ENCODE peak calls at places on chromosomes 5 and 9, in six cellular contexts. J is H1, G is GM12891, L is K562, E is GM12878, F is HepG2. O is an unnamed sample.

GRCh38 chr5:170632985-170633234 is 129.1 kb downstream of the KCNIP1 start:
- DNase-seq in J (no peak), G (peak), L (peak), E (no peak), F (no peak), O (peak)

GRCh38 chr9:108410161-108410560 is 445.6 kb downstream of the ACTL7B start:
- DNase-seq in J (no peak), G (no peak), L (no peak), E (no peak), F (no peak), O (no peak)

GRCh38 chr9:132857031-132857430 is 21.1 kb downstream of the AK8 start:
- DNase-seq in J (no peak), G (no peak), L (no peak), E (no peak), F (no peak), O (no peak)

GRCh38 chr5:9121597-9121996 is 424.3 kb downstream of the SEMA5A start:
- DNase-seq in J (no peak), G (no peak), L (no peak), E (no peak), F (no peak), O (no peak)

GRCh38 chr9:125496313-125496838 is 210.6 kb downstream of the MAPKAP1 start:
- DNase-seq in J (no peak), G (no peak), L (no peak), E (no peak), F (no peak), O (no peak)

GRCh38 chr5:135569755-135570452 is 8.9 kb downstream of the CXCL14 start:
- DNase-seq in J (no peak), G (no peak), L (peak), E (no peak), F (peak), O (no peak)

GRCh38 chr5:56951946-56952691 is at the start of gene MIER3:
- DNase-seq in J (peak), G (peak), L (peak), E (no peak), F (peak), O (peak)

GRCh38 chr9:106862946-106863740 is at the start of gene ZNF462:
- DNase-seq in J (no peak), G (no peak), L (no peak), E (no peak), F (no peak), O (no peak)

GRCh38 chr9:103407260-103407659 is 412.1 kb downstream of the CYLC2 start:
- DNase-seq in J (no peak), G (no peak), L (no peak), E (no peak), F (no peak), O (no peak)

GRCh38 chr9:114084282-114085073 is 6.4 kb upstream of the AMBP start:
- DNase-seq in J (no peak), G (no peak), L (no peak), E (no peak), F (no peak), O (no peak)

GRCh38 chr5:137933491-137933911 is 44.2 kb downstream of the PKD2L2 start:
- DNase-seq in J (no peak), G (no peak), L (no peak), E (no peak), F (no peak), O (no peak)

GRCh38 chr9:116123171-116123570 is 30.4 kb upstream of the PAPPA start:
- DNase-seq in J (no peak), G (no peak), L (no peak), E (no peak), F (no peak), O (no peak)

GRCh38 chr5:178991190-178992145 is 3.7 kb downstream of the GRM6 start:
- DNase-seq in J (no peak), G (no peak), L (no peak), E (no peak), F (no peak), O (no peak)

GRCh38 chr5:72608297-72608696 is 101.1 kb upstream of the ZNF366 start:
- DNase-seq in J (no peak), G (no peak), L (no peak), E (no peak), F (no peak), O (no peak)

GRCh38 chr5:39197556-39197955 is 21.8 kb downstream of the FYB1 start:
- DNase-seq in J (no peak), G (no peak), L (no peak), E (no peak), F (no peak), O (no peak)

GRCh38 chr9:7273575-7273974 is 515.8 kb downstream of the KDM4C start:
- DNase-seq in J (no peak), G (no peak), L (peak), E (no peak), F (no peak), O (no peak)

GRCh38 chr9:83355024-83355444 is 183.2 kb downstream of the FRMD3 start:
- DNase-seq in J (no peak), G (no peak), L (no peak), E (no peak), F (no peak), O (no peak)

GRCh38 chr5:178531786-178532185 is 58.4 kb downstream of the COL23A1 start:
- DNase-seq in J (no peak), G (no peak), L (no peak), E (no peak), F (no peak), O (no peak)

GRCh38 chr9:137454145-137454505 is 5.0 kb downstream of the NSMF start:
- DNase-seq in J (no peak), G (peak), L (peak), E (no peak), F (no peak), O (peak)

GRCh38 chr9:101468116-101468515 is 32.5 kb upstream of the ALDOB start:
- DNase-seq in J (no peak), G (no peak), L (no peak), E (no peak), F (no peak), O (no peak)
- TF ChIP-seq TAF1 in J (no peak), G (no peak), L (no peak), E (no peak), F (no peak), O (no peak)

DNA sequence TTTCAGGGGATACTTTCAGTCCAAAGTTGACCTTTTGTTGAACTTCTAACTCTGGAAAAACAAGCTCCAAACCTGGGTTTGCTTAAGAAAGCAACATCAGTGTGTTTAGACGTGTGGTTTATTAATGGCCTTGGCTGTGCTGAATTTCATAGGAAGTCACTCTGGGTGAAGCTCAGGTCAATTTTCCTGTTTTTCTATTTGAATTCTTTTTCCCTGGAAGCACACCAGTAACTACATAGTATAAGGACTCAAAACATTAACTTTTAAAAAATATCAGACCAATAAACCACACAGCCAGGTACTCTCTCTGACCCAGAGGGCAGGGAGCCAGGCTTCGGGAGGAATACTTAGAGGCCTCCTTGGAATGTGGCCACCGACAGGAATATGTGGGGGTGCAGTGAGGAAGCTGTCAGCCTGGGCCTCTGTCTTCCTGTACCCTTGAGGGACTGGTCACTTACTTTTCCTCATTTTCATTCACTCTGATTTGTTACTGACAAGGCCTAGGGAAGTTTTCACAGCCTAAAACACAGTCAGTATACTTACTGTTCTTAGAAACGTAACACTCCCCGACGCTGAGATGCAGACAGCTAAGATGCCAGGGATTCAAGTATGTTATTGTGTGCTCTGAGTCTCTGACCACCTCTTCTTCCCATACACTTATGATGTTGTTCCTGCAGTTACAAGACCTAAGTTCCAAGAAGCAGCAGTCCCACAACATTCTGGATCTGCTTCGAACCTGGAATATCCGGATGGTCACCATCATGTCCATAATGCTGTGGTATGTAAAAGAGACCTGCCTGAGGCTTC is 18.9 kb downstream of the SLC22A5 start:
- DNase-seq in J (no peak), G (no peak), L (no peak), E (no peak), F (no peak), O (no peak)
- TF ChIP-seq POLR2A in J (no peak), G (no peak), L (no peak), E (no peak), F (no peak), O (no peak)

DNA sequence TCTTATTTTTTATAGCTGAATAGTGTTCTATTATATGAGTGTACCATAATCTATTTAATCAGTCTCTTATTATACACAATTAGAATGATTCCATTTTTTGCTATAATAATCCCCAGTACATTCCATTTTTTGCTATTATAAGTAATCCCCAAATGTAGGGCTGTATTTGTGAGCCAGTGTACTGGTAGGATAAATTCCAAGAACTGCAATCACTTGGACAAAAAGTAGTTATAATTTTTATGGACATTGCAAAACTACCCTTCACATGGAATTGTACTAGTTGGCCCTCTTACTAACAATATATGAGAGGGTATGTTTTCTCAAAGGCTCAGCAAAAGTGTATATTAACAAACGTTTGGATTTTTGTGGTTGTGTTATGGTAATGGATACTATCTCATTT is 481.7 kb upstream of the CLINT1 start:
- DNase-seq in J (no peak), G (no peak), L (no peak), E (no peak), F (no peak), O (no peak)
- TF ChIP-seq TAF1 in J (no peak), G (no peak), L (no peak), E (no peak), F (no peak), O (no peak)

GRCh38 chr5:167290478-167290877 is 1001.0 kb upstream of the WWC1 start:
- DNase-seq in J (no peak), G (no peak), L (no peak), E (no peak), F (no peak), O (no peak)

GRCh38 chr5:167294861-167295685 is 996.4 kb upstream of the WWC1 start:
- DNase-seq in J (no peak), G (no peak), L (no peak), E (no peak), F (no peak), O (no peak)

GRCh38 chr5:167296056-167296455 is 995.4 kb upstream of the WWC1 start:
- DNase-seq in J (no peak), G (no peak), L (no peak), E (no peak), F (no peak), O (no peak)

GRCh38 chr5:167296680-167297079 is 994.8 kb upstream of the WWC1 start:
- DNase-seq in J (no peak), G (no peak), L (no peak), E (no peak), F (no peak), O (no peak)

GRCh38 chr5:167295686-167296015 is 995.8 kb upstream of the WWC1 start:
- DNase-seq in J (no peak), G (no peak), L (no peak), E (no peak), F (no peak), O (no peak)
- TF ChIP-seq POLR2A in J (no peak), G (no peak), L (no peak), E (no peak), F (no peak), O (no peak)

GRCh38 chr9:120862452-120862851 is 14.5 kb downstream of the PHF19 start:
- DNase-seq in J (no peak), G (no peak), L (no peak), E (no peak), F (no peak), O (no peak)
- TF ChIP-seq TAF1 in J (no peak), G (no peak), L (no peak), E (no peak), F (no peak), O (no peak)

GRCh38 chr9:128459011-128459410 is 3.2 kb downstream of the ODF2 start:
- DNase-seq in J (no peak), G (no peak), L (no peak), E (no peak), F (no peak), O (no peak)

GRCh38 chr9:128454991-128455390 is 815 bp upstream of the ODF2 start:
- DNase-seq in J (no peak), G (no peak), L (no peak), E (no peak), F (peak), O (no peak)

GRCh38 chr9:128456613-128457061 is 831 bp downstream of the ODF2 start:
- DNase-seq in J (no peak), G (peak), L (peak), E (no peak), F (peak), O (peak)

GRCh38 chr9:128457207-128457606 is 1.4 kb downstream of the ODF2 start:
- DNase-seq in J (no peak), G (no peak), L (no peak), E (no peak), F (no peak), O (no peak)

GRCh38 chr9:128455849-128456612 is at the start of gene ODF2:
- DNase-seq in J (peak), G (peak), L (peak), E (peak), F (peak), O (peak)
- TF ChIP-seq POLR2A in J (peak), G (peak), L (peak), E (peak), F (peak), O (peak)

DNA sequence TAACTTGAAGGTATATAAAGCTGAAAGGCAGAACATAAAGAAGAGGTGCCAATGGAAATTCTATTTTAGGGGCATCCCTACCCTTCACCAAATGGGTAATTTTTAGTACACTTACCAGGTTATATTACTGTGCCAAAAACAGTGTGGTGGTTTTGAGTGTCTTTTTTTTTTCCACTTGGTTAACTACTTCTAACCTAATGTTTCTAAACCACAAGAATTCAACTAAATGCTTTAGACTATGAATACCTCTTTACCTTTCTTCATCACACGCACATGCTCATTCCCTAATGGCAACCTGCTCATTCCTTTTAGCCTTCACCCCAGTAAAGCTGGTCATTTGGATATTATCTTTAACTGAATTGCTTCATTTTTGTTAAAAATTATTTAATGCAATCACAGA is 215.6 kb downstream of the PIK3R1 start:
- DNase-seq in J (no peak), G (no peak), L (no peak), E (no peak), F (no peak), O (no peak)
- TF ChIP-seq TAF1 in J (no peak), G (no peak), L (no peak), E (no peak), F (no peak), O (no peak)

GRCh38 chr5:146446861-146447733 is at the start of gene TCERG1:
- DNase-seq in J (peak), G (peak), L (peak), E (peak), F (peak), O (peak)
- TF ChIP-seq POLR2A in J (peak), G (peak), L (peak), E (peak), F (peak), O (peak)